ENCODE peak calls at places on chromosomes 11 and 22, in six cellular contexts. C is transverse colon; F is CD8-positive, alpha-beta T cell; I is HFF-Myc; X is Peyer's patch; M is GM23248. J is an unnamed sample.

GRCh38 chr22:46027219-46028068 is 50.5 kb upstream of the WNT7B start:
- DNase-seq in C (peak), X (no peak), I (no peak), F (no peak), M (peak), J (peak)

GRCh38 chr11:12693485-12694181 is 19.4 kb downstream of the TEAD1 start:
- DNase-seq in C (peak), F (no peak), X (no peak), I (peak), M (peak), J (no peak)

GRCh38 chr11:69510471-69511357 is 29.3 kb downstream of the LINC01488 start:
- DNase-seq in X (no peak), M (peak), I (peak), F (peak), C (no peak), J (no peak)

GRCh38 chr11:130815074-130815802 is 101.0 kb downstream of the SNX19 start:
- DNase-seq in M (no peak), F (no peak), X (no peak), I (no peak), C (no peak), J (no peak)

GRCh38 chr11:76786053-76787014 is 3.2 kb downstream of the TSKU start:
- DNase-seq in I (no peak), C (no peak), M (no peak), F (no peak), X (no peak), J (no peak)

GRCh38 chr11:124633355-124633754 is 10.7 kb downstream of the TBRG1 start:
- DNase-seq in M (peak), F (no peak), X (no peak), C (no peak), I (no peak), J (no peak)

GRCh38 chr11:12871788-12872321 is 137.3 kb upstream of the RASSF10 start:
- DNase-seq in M (peak), C (no peak), X (no peak), I (no peak), F (no peak), J (no peak)

GRCh38 chr11:78416285-78417174 is 1.1 kb downstream of the GAB2 start:
- DNase-seq in F (peak), M (peak), C (peak), I (no peak), X (peak), J (peak)

GRCh38 chr11:33475999-33476398 is 218.8 kb downstream of the HIPK3 start:
- DNase-seq in X (no peak), C (no peak), M (peak), F (no peak), I (no peak), J (no peak)

GRCh38 chr11:63489879-63490278 is 1.1 kb downstream of the PLAAT5 start:
- DNase-seq in M (no peak), F (no peak), I (no peak), C (no peak), X (no peak), J (peak)
- H3K4me3 ChIP-seq in M (no peak), F (no peak), I (no peak), C (no peak), X (no peak), J (peak)

DNA sequence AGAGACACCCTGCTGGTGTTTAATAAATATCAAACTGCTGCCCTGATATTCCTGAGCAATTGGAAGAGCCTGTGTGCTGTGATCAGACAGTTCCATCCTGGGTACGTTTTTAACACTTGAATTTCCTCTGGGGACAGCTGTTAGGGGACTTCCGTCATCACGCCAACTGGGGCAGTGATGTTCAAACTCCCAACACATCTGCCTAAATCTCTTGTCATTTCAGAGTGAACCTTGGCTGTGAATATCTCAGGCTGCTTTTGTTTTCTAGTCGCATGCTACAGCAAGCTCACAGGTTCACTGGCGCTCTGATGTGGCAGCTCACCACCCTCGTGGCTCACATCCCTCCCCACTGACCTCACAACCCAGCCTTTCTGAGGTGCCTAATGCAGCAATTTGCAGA is 195.2 kb upstream of the KIRREL3 start:
- DNase-seq in X (no peak), F (no peak), I (no peak), M (no peak), C (no peak), J (no peak)
- H3K4me3 ChIP-seq in X (no peak), F (no peak), I (no peak), M (no peak), C (no peak), J (no peak)

GRCh38 chr11:58905141-58905715 is 34.1 kb upstream of the GLYATL1 start:
- DNase-seq in I (no peak), F (no peak), M (peak), C (no peak), X (no peak), J (no peak)

GRCh38 chr11:58907780-58908179 is 31.5 kb upstream of the GLYATL1 start:
- DNase-seq in M (no peak), I (no peak), C (no peak), X (no peak), F (no peak), J (no peak)

GRCh38 chr11:58900479-58901420 is 38.5 kb upstream of the GLYATL1 start:
- DNase-seq in I (no peak), M (peak), F (no peak), C (peak), X (peak), J (peak)

GRCh38 chr11:58902881-58903280 is 36.4 kb upstream of the GLYATL1 start:
- DNase-seq in M (no peak), F (no peak), X (no peak), C (no peak), I (no peak), J (no peak)

DNA sequence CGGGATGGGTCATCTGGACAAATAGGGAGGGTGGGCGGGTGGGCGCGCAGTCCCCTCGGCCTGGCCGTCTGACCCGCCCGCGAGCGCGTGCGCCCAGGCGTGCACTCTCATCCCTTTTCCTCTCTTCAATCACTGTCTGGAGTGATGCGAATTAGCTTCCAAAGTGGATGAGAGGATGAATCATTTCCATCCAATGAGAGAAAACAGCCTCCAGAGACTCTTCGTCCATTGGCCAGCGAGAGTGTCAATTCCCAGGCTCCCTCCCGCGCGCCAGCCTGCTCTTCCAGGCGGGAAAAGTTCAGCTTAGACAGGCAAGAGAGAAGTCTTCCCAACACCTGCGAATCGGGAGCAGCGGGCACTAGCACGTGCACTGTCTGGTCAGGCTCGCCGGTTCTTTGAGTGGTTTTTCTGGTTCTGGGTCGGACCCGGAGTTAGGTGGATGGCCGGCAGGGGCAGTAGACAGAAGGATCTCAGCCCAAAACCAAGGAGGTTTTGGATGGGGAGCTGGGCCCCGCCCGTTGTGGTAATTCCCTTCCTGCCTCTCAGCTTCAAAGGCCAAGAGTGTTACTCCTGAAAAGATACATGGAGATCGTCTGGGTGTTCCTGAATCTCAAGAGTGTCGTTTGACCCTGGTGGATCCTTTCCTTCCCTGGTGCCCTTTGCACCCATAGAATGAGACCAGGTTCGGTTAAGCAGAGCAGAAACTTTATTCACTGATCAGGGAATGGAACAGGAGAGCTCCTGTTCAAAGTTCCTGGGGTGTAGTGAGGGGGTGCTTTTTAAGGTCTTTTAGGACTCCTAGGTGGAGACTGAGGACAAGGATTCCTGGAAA is 33.4 kb upstream of the GLYATL1 start:
- DNase-seq in F (no peak), X (no peak), C (peak), M (peak), I (peak), J (peak)
- H3K4me3 ChIP-seq in F (no peak), X (no peak), C (peak), M (peak), I (peak), J (no peak)

DNA sequence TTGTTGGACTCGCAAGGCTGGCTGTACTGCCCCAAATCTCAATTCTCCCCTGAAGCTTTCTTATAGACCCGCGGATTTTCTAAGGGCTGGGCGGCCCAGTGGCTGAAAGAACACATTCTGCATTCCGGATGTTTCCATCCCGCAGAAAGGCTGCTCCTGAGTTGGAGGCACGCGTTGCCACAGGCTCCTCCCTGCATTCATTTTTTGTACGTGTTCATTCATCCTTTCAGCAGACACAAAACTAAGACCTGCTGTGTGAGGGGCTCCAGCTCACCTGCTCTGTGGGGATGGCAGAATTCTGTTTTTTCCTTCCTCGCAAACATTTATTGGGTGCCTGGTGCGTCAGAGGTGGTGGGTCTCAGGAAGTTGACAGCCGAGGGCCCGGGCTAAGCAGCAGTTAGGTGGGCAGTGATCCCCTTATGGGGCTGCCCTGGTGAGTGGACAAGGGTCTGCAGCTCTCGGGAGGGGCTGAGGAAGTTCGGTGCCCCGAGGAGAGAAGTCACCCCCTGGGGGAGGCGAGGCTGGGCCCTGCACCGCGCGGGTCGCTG is 23.7 kb downstream of the SHANK3 start:
- DNase-seq in C (no peak), F (no peak), X (no peak), M (no peak), I (no peak), J (no peak)
- H3K4me3 ChIP-seq in C (no peak), F (no peak), X (no peak), M (no peak), I (no peak), J (peak)

GRCh38 chr11:61718613-61719302 is 33.7 kb upstream of the MYRF start:
- DNase-seq in X (no peak), F (no peak), M (peak), C (no peak), I (peak), J (no peak)
- H3K4me3 ChIP-seq in X (peak), F (no peak), M (peak), C (peak), I (peak), J (no peak)

GRCh38 chr11:61042961-61043540 is 59.2 kb upstream of the CD5 start:
- DNase-seq in C (no peak), X (no peak), I (no peak), F (no peak), M (no peak), J (no peak)

GRCh38 chr11:61045271-61045670 is 57.0 kb upstream of the CD5 start:
- DNase-seq in X (no peak), I (no peak), M (no peak), C (no peak), F (no peak), J (no peak)

GRCh38 chr11:61037694-61038093 is 64.6 kb upstream of the CD5 start:
- DNase-seq in M (no peak), F (no peak), I (no peak), C (no peak), X (no peak), J (peak)

GRCh38 chr11:61042537-61042936 is 59.8 kb upstream of the CD5 start:
- DNase-seq in X (no peak), F (no peak), M (no peak), C (no peak), I (no peak), J (no peak)

GRCh38 chr11:61041755-61042518 is 60.4 kb upstream of the CD5 start:
- DNase-seq in X (peak), C (peak), M (no peak), F (peak), I (no peak), J (no peak)
- H3K4me3 ChIP-seq in X (no peak), C (peak), M (no peak), F (peak), I (no peak), J (no peak)

DNA sequence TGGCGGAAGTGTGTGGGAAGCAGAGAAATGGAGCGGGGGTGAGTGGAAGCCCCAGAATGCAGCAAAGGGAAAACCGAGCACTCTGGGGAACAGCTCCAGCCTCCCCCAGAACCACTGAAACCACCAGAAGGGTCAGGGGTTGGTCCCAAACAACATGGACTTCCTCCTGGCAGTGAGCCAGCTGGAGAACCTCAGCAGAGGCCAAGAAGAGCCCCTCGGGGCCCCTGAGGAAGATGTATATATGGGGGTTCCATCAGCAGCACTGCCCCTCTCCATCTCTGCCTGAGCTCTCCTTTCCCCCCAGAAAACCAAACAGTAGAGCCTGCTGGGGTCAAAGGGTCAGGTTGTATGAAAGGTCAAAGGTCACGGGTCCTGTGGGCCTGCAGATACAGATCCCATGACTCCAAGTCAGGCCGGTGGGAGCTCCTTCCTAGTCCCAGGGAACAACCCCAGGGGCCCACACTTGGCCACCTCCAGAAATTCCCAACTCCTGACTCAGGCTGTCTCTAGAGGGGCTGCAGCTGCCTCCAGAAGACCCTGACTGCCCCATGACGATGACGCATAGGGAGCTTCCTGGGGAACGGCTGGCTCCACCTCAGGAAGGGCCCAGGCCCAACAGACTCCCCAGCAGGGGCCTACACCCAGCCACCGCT is 48.5 kb upstream of the TIMP3 start:
- DNase-seq in M (no peak), F (no peak), I (no peak), C (no peak), X (no peak), J (no peak)
- H3K4me3 ChIP-seq in M (no peak), F (no peak), I (no peak), C (no peak), X (no peak), J (no peak)

GRCh38 chr11:37504066-37504611 is 906.1 kb upstream of the RAG2 start:
- DNase-seq in M (peak), C (no peak), I (peak), X (no peak), F (no peak), J (no peak)

GRCh38 chr11:37505406-37505805 is 907.4 kb upstream of the RAG2 start:
- DNase-seq in I (no peak), M (no peak), X (no peak), C (no peak), F (no peak), J (no peak)

GRCh38 chr11:37504925-37505324 is 906.9 kb upstream of the RAG2 start:
- DNase-seq in F (no peak), M (peak), C (no peak), X (no peak), I (peak), J (no peak)

GRCh38 chr11:37502202-37502601 is 904.2 kb upstream of the RAG2 start:
- DNase-seq in M (no peak), C (no peak), F (no peak), I (no peak), X (no peak), J (no peak)

GRCh38 chr11:37503411-37504065 is 905.5 kb upstream of the RAG2 start:
- DNase-seq in I (no peak), X (no peak), M (no peak), C (no peak), F (no peak), J (no peak)
- H3K4me3 ChIP-seq in I (no peak), X (no peak), M (no peak), C (no peak), F (no peak), J (no peak)

J was measured in pancreas.